ENCODE peak calls at places on chromosomes 12 and 14, in seven cellular contexts. D is A549, V is GM12878, W is GM23338, X is HCT116, H is HL-60, G is K562. I is an unnamed sample.

GRCh38 chr14:54300881-54301280 is 95.9 kb upstream of the CDKN3 start:
- DNase-seq in W (no peak), G (no peak), H (no peak), D (no peak), V (no peak), X (no peak), I (no peak)

GRCh38 chr12:56087220-56087619 is 7.3 kb downstream of the ERBB3 start:
- DNase-seq in X (no peak), H (no peak), W (no peak), V (no peak), D (no peak), G (peak), I (no peak)

GRCh38 chr12:1318327-1319031 is 275.9 kb downstream of the FBXL14 start:
- DNase-seq in V (no peak), X (no peak), H (no peak), W (peak), D (no peak), G (no peak), I (no peak)

GRCh38 chr12:96186902-96187301 is 7.3 kb upstream of the ELK3 start:
- DNase-seq in W (no peak), D (no peak), X (no peak), V (no peak), G (no peak), H (no peak), I (no peak)

GRCh38 chr12:43979450-43979849 is 143.6 kb downstream of the TMEM117 start:
- DNase-seq in D (no peak), V (no peak), X (no peak), G (no peak), W (no peak), H (no peak), I (no peak)

GRCh38 chr14:104433401-104434213 is 146.0 kb upstream of the C14orf180 start:
- DNase-seq in W (no peak), V (no peak), H (no peak), D (no peak), G (no peak), X (no peak), I (no peak)

GRCh38 chr12:100391856-100392255 is 35.0 kb downstream of the SLC17A8 start:
- DNase-seq in G (no peak), X (no peak), D (no peak), W (no peak), V (no peak), H (no peak), I (no peak)

GRCh38 chr14:90204516-90204915 is 51.8 kb upstream of the PSMC1 start:
- DNase-seq in X (no peak), W (no peak), D (no peak), G (no peak), H (no peak), V (no peak), I (no peak)

GRCh38 chr12:47200446-47200845 is 120.7 kb upstream of the AMIGO2 start:
- DNase-seq in X (no peak), G (no peak), W (no peak), D (no peak), V (no peak), H (no peak), I (no peak)

GRCh38 chr12:34397591-34398365 is 375.5 kb downstream of the ALG10 start:
- DNase-seq in X (no peak), V (no peak), D (no peak), G (peak), W (no peak), H (no peak), I (no peak)

GRCh38 chr12:123813349-123813748 is 51.2 kb downstream of the DNAH10 start:
- DNase-seq in H (no peak), X (no peak), D (no peak), G (no peak), W (no peak), V (no peak), I (no peak)

GRCh38 chr12:132386926-132387497 is 57.6 kb upstream of the GALNT9 start:
- DNase-seq in H (no peak), X (no peak), V (no peak), D (no peak), G (no peak), W (no peak), I (no peak)

GRCh38 chr12:42786400-42786799 is 196.9 kb upstream of the PRICKLE1 start:
- DNase-seq in W (no peak), G (no peak), V (no peak), H (no peak), X (no peak), D (no peak), I (no peak)

DNA sequence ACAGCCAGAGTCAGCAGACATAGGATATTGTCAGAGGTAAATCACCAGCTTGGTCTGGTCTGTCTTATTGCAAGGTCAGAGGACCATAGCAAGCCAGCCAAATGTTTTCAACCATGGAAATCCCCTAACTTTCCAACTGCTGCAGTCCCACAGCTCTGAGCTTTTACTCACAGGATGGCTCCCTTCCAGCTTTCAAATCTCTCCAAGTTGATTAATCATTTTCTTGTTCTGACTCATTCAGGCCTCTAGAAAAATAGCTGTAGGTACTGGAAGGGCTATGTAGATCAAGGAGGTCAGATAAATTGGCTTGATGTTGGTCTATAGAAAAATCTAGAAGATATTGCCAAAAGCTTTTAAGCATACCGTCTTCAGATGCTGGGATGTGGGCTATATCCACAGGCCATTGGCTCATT is 413.1 kb downstream of the RAD51B start:
- DNase-seq in G (no peak), H (no peak), D (peak), X (peak), V (peak), W (no peak), I (peak)
- TF ChIP-seq REST in G (no peak), H (no peak), D (no peak), X (no peak), V (peak), W (no peak), I (no peak)

GRCh38 chr14:24238527-24239037 is 3.8 kb downstream of the TINF2 start:
- DNase-seq in V (no peak), G (no peak), X (no peak), D (no peak), W (no peak), H (no peak), I (no peak)
- TF ChIP-seq REST in V (no peak), G (no peak), X (no peak), D (no peak), W (no peak), H (no peak), I (no peak)

DNA sequence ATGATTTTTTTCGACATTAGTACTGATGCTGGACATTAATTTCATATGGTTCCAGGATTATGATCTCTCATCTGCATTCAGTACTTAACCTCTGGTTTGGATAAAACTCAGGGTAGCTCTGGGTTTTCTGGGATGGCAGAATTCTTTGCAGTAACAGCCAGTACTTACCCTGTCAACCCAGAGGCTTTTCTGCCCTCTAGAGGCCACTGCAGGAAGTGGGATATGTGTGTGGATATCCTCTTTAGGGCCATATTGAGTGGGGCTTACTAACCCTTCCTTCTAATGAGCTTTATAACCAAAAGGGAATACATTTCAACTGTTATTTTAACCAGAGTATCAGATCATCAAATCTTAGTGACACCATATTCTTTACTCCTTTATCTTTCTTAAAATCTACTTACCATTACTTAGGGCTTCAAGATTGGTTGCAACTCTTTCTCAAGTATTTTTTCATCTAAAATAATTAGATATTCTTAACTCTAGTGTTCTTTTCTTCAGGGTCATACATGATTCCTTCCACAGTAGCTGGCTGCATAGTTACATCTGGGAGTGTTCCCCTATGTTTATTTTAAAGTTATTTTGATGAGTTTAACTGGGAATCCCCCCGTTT is 488.0 kb upstream of the STXBP6 start:
- DNase-seq in X (no peak), G (peak), V (no peak), W (peak), D (no peak), H (peak), I (no peak)
- TF ChIP-seq REST in X (no peak), G (no peak), V (no peak), W (no peak), D (no peak), H (no peak), I (no peak)

GRCh38 chr14:36600431-36600830 is 18.0 kb upstream of the NKX2-8 start:
- DNase-seq in H (no peak), V (no peak), W (peak), D (no peak), G (no peak), X (no peak), I (no peak)

GRCh38 chr14:36605506-36605857 is 23.1 kb upstream of the NKX2-8 start:
- DNase-seq in V (no peak), X (no peak), H (no peak), G (no peak), D (no peak), W (peak), I (no peak)

GRCh38 chr14:36604757-36605505 is 22.5 kb upstream of the NKX2-8 start:
- DNase-seq in W (peak), X (peak), H (peak), D (peak), G (peak), V (no peak), I (peak)
- TF ChIP-seq REST in W (no peak), X (no peak), H (no peak), D (no peak), G (no peak), V (no peak), I (no peak)

DNA sequence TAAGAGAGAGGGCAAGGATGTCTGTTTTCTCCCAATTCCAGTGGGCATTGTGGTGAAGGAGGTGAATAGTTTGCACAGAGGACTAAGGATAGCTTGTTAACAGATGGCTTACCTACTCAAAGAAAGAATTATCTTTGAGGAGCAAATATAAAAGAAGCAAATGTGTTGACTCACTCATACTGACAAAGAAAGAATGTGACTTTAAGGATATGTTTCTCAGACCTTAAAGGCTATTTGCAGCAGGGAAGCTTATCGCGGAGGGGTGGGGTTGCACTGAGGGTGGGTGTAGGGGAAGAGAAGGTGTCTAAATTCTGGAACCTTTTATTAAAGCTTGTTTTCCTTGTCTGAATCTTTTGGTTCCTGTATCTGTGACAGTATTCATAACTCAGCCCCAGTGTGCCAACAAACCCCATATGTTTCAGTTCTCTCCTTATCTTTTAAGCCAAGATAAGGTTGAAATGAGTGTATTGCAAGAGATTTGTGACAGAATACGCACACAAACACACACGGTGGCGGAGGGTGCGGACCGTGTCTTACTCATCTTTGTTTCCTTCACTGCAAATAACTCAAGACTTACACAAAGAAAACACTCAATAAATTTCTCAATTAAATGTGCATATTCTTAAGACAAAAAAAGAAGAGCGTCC is 146.4 kb upstream of the ARID2 start:
- DNase-seq in V (no peak), H (no peak), G (no peak), X (no peak), W (no peak), D (no peak), I (no peak)
- TF ChIP-seq REST in V (no peak), H (no peak), G (no peak), X (no peak), W (no peak), D (no peak), I (no peak)

GRCh38 chr12:12608557-12608957 is 3.1 kb upstream of the CREBL2 start:
- DNase-seq in D (peak), H (peak), G (peak), V (peak), W (no peak), X (no peak), I (no peak)
- TF ChIP-seq REST in D (no peak), H (no peak), G (no peak), V (no peak), W (no peak), X (no peak), I (no peak)

GRCh38 chr12:8948711-8949524 is 527 bp downstream of the M6PR start:
- DNase-seq in W (peak), H (peak), V (no peak), G (peak), D (peak), X (no peak), I (no peak)
- TF ChIP-seq REST in W (no peak), H (no peak), V (no peak), G (no peak), D (no peak), X (no peak), I (no peak)

I was measured in Panc1.